ENCODE peak calls at places on chromosomes 5 and 9, in eight cellular contexts. One of them, this sample, is unnamed. For H3K36me3, the result is how much of the 10 kb centered on the place peaks cover.

GRCh38 chr5:83900307-83900706 is 179.7 kb upstream of the HAPLN1 start:
- DNase-seq in NT2/D1: no peak
- DNase-seq in effector memory CD4-positive, alpha-beta T cell: no peak
- DNase-seq in upper lobe of left lung: no peak
- DNase-seq in cardiac muscle cell: peak
- DNase-seq in CD8-positive, alpha-beta memory T cell: no peak
- DNase-seq in hepatocyte: no peak
- DNase-seq in BJ: no peak
- DNase-seq in this sample: no peak

GRCh38 chr5:143106175-143106574 is 297.3 kb downstream of the NR3C1 start:
- DNase-seq in NT2/D1: no peak
- DNase-seq in effector memory CD4-positive, alpha-beta T cell: no peak
- DNase-seq in upper lobe of left lung: peak
- DNase-seq in cardiac muscle cell: peak
- DNase-seq in CD8-positive, alpha-beta memory T cell: no peak
- DNase-seq in hepatocyte: peak
- DNase-seq in BJ: no peak
- DNase-seq in this sample: peak

GRCh38 chr5:89337-90286 is 2.4 kb upstream of the PLEKHG4B start:
- DNase-seq in NT2/D1: no peak
- DNase-seq in effector memory CD4-positive, alpha-beta T cell: no peak
- DNase-seq in upper lobe of left lung: no peak
- DNase-seq in cardiac muscle cell: no peak
- DNase-seq in CD8-positive, alpha-beta memory T cell: no peak
- DNase-seq in hepatocyte: no peak
- DNase-seq in BJ: no peak
- DNase-seq in this sample: no peak

GRCh38 chr5:1764606-1764960 is 35.1 kb downstream of the MRPL36 start:
- DNase-seq in NT2/D1: no peak
- DNase-seq in effector memory CD4-positive, alpha-beta T cell: no peak
- DNase-seq in upper lobe of left lung: peak
- DNase-seq in cardiac muscle cell: no peak
- DNase-seq in CD8-positive, alpha-beta memory T cell: no peak
- DNase-seq in hepatocyte: no peak
- DNase-seq in BJ: no peak
- DNase-seq in this sample: no peak

GRCh38 chr5:132387649-132388117 is 18.2 kb downstream of the SLC22A5 start:
- DNase-seq in NT2/D1: no peak
- DNase-seq in effector memory CD4-positive, alpha-beta T cell: no peak
- DNase-seq in upper lobe of left lung: peak
- DNase-seq in cardiac muscle cell: peak
- DNase-seq in CD8-positive, alpha-beta memory T cell: no peak
- DNase-seq in hepatocyte: peak
- DNase-seq in BJ: peak
- DNase-seq in this sample: no peak

GRCh38 chr9:94443039-94443722 is 111.7 kb upstream of the PCAT7 start:
- DNase-seq in NT2/D1: no peak
- DNase-seq in effector memory CD4-positive, alpha-beta T cell: no peak
- DNase-seq in upper lobe of left lung: no peak
- DNase-seq in cardiac muscle cell: peak
- DNase-seq in CD8-positive, alpha-beta memory T cell: no peak
- DNase-seq in hepatocyte: no peak
- DNase-seq in BJ: no peak
- DNase-seq in this sample: no peak

GRCh38 chr9:110538621-110539020 is 40.9 kb downstream of the SVEP1 start:
- DNase-seq in NT2/D1: no peak
- DNase-seq in effector memory CD4-positive, alpha-beta T cell: no peak
- DNase-seq in upper lobe of left lung: no peak
- DNase-seq in cardiac muscle cell: no peak
- DNase-seq in CD8-positive, alpha-beta memory T cell: no peak
- DNase-seq in hepatocyte: no peak
- DNase-seq in BJ: no peak
- DNase-seq in this sample: no peak

GRCh38 chr5:130109152-130109551 is 204.9 kb downstream of the CHSY3 start:
- DNase-seq in NT2/D1: peak
- DNase-seq in effector memory CD4-positive, alpha-beta T cell: no peak
- DNase-seq in upper lobe of left lung: no peak
- DNase-seq in cardiac muscle cell: peak
- DNase-seq in CD8-positive, alpha-beta memory T cell: no peak
- DNase-seq in hepatocyte: peak
- DNase-seq in BJ: no peak
- DNase-seq in this sample: peak

GRCh38 chr5:138726848-138727247 is 26.4 kb upstream of the CTNNA1 start:
- DNase-seq in NT2/D1: no peak
- DNase-seq in effector memory CD4-positive, alpha-beta T cell: no peak
- DNase-seq in upper lobe of left lung: no peak
- DNase-seq in cardiac muscle cell: no peak
- DNase-seq in CD8-positive, alpha-beta memory T cell: no peak
- DNase-seq in hepatocyte: no peak
- DNase-seq in BJ: no peak
- DNase-seq in this sample: no peak

GRCh38 chr5:125602184-125602583 is 821.0 kb upstream of the GRAMD2B start:
- DNase-seq in NT2/D1: no peak
- DNase-seq in effector memory CD4-positive, alpha-beta T cell: no peak
- DNase-seq in upper lobe of left lung: no peak
- DNase-seq in cardiac muscle cell: no peak
- DNase-seq in CD8-positive, alpha-beta memory T cell: no peak
- DNase-seq in hepatocyte: no peak
- DNase-seq in BJ: no peak
- DNase-seq in this sample: no peak

GRCh38 chr9:2664675-2665065 is 43.1 kb downstream of the VLDLR start:
- DNase-seq in NT2/D1: no peak
- DNase-seq in effector memory CD4-positive, alpha-beta T cell: no peak
- DNase-seq in upper lobe of left lung: no peak
- DNase-seq in cardiac muscle cell: no peak
- DNase-seq in CD8-positive, alpha-beta memory T cell: no peak
- DNase-seq in hepatocyte: no peak
- DNase-seq in BJ: no peak
- DNase-seq in this sample: no peak

GRCh38 chr9:98564714-98565113 is 144.0 kb downstream of the GABBR2 start:
- DNase-seq in NT2/D1: no peak
- DNase-seq in effector memory CD4-positive, alpha-beta T cell: no peak
- DNase-seq in upper lobe of left lung: no peak
- DNase-seq in cardiac muscle cell: no peak
- DNase-seq in CD8-positive, alpha-beta memory T cell: no peak
- DNase-seq in hepatocyte: no peak
- DNase-seq in BJ: no peak
- DNase-seq in this sample: no peak

GRCh38 chr5:1511651-1512540 is 11.9 kb downstream of the LPCAT1 start:
- DNase-seq in NT2/D1: no peak
- DNase-seq in effector memory CD4-positive, alpha-beta T cell: no peak
- DNase-seq in upper lobe of left lung: peak
- DNase-seq in cardiac muscle cell: no peak
- DNase-seq in CD8-positive, alpha-beta memory T cell: no peak
- DNase-seq in hepatocyte: no peak
- DNase-seq in BJ: peak
- DNase-seq in this sample: peak

GRCh38 chr9:116087246-116087645 is 66.3 kb upstream of the PAPPA start:
- DNase-seq in NT2/D1: no peak
- DNase-seq in effector memory CD4-positive, alpha-beta T cell: no peak
- DNase-seq in upper lobe of left lung: peak
- DNase-seq in cardiac muscle cell: peak
- DNase-seq in CD8-positive, alpha-beta memory T cell: no peak
- DNase-seq in hepatocyte: peak
- DNase-seq in BJ: no peak
- DNase-seq in this sample: no peak

GRCh38 chr9:97487107-97487506 is 14.4 kb upstream of the TMOD1 start:
- DNase-seq in NT2/D1: no peak
- DNase-seq in effector memory CD4-positive, alpha-beta T cell: no peak
- DNase-seq in upper lobe of left lung: no peak
- DNase-seq in cardiac muscle cell: no peak
- DNase-seq in CD8-positive, alpha-beta memory T cell: no peak
- DNase-seq in hepatocyte: no peak
- DNase-seq in BJ: no peak
- DNase-seq in this sample: no peak

GRCh38 chr5:177023247-177023703 is 779 bp downstream of the ZNF346 start:
- DNase-seq in NT2/D1: no peak
- DNase-seq in effector memory CD4-positive, alpha-beta T cell: no peak
- DNase-seq in upper lobe of left lung: no peak
- DNase-seq in cardiac muscle cell: peak
- DNase-seq in CD8-positive, alpha-beta memory T cell: peak
- DNase-seq in hepatocyte: peak
- DNase-seq in BJ: no peak
- DNase-seq in this sample: peak

GRCh38 chr5:145244788-145245187 is 590.4 kb downstream of the PRELID2 start:
- DNase-seq in NT2/D1: no peak
- DNase-seq in effector memory CD4-positive, alpha-beta T cell: no peak
- DNase-seq in upper lobe of left lung: no peak
- DNase-seq in cardiac muscle cell: no peak
- DNase-seq in CD8-positive, alpha-beta memory T cell: no peak
- DNase-seq in hepatocyte: no peak
- DNase-seq in BJ: peak
- DNase-seq in this sample: no peak

GRCh38 chr5:90548069-90548593 is 10.5 kb upstream of the ADGRV1 start:
- DNase-seq in NT2/D1: no peak
- DNase-seq in effector memory CD4-positive, alpha-beta T cell: no peak
- DNase-seq in upper lobe of left lung: peak
- DNase-seq in cardiac muscle cell: peak
- DNase-seq in CD8-positive, alpha-beta memory T cell: no peak
- DNase-seq in hepatocyte: peak
- DNase-seq in BJ: no peak
- DNase-seq in this sample: no peak

GRCh38 chr9:32992596-32993238 is 8.7 kb downstream of the APTX start:
- DNase-seq in NT2/D1: no peak
- DNase-seq in effector memory CD4-positive, alpha-beta T cell: no peak
- DNase-seq in upper lobe of left lung: no peak
- DNase-seq in cardiac muscle cell: peak
- DNase-seq in CD8-positive, alpha-beta memory T cell: no peak
- DNase-seq in hepatocyte: no peak
- DNase-seq in BJ: no peak
- DNase-seq in this sample: no peak

GRCh38 chr9:32989651-32990050 is 11.8 kb downstream of the APTX start:
- DNase-seq in NT2/D1: no peak
- DNase-seq in effector memory CD4-positive, alpha-beta T cell: no peak
- DNase-seq in upper lobe of left lung: no peak
- DNase-seq in cardiac muscle cell: no peak
- DNase-seq in CD8-positive, alpha-beta memory T cell: no peak
- DNase-seq in hepatocyte: no peak
- DNase-seq in BJ: no peak
- DNase-seq in this sample: no peak

GRCh38 chr9:32991895-32992595 is 9.4 kb downstream of the APTX start:
- DNase-seq in NT2/D1: no peak
- DNase-seq in effector memory CD4-positive, alpha-beta T cell: no peak
- DNase-seq in upper lobe of left lung: no peak
- DNase-seq in cardiac muscle cell: peak
- DNase-seq in CD8-positive, alpha-beta memory T cell: no peak
- DNase-seq in hepatocyte: no peak
- DNase-seq in BJ: no peak
- DNase-seq in this sample: no peak

GRCh38 chr9:32986971-32987370 is 14.5 kb downstream of the APTX start:
- DNase-seq in NT2/D1: no peak
- DNase-seq in effector memory CD4-positive, alpha-beta T cell: no peak
- DNase-seq in upper lobe of left lung: no peak
- DNase-seq in cardiac muscle cell: no peak
- DNase-seq in CD8-positive, alpha-beta memory T cell: no peak
- DNase-seq in hepatocyte: no peak
- DNase-seq in BJ: no peak
- DNase-seq in this sample: no peak
- H3K36me3 ChIP-seq in NT2/D1: half or more
- H3K36me3 ChIP-seq in effector memory CD4-positive, alpha-beta T cell: under half
- H3K36me3 ChIP-seq in upper lobe of left lung: half or more
- H3K36me3 ChIP-seq in cardiac muscle cell: under half
- H3K36me3 ChIP-seq in CD8-positive, alpha-beta memory T cell: half or more
- H3K36me3 ChIP-seq in hepatocyte: under half
- H3K36me3 ChIP-seq in BJ: under half
- H3K36me3 ChIP-seq in this sample: under half

GRCh38 chr9:127892831-127893230 is 6.6 kb downstream of the ST6GALNAC6 start:
- DNase-seq in NT2/D1: no peak
- DNase-seq in effector memory CD4-positive, alpha-beta T cell: no peak
- DNase-seq in upper lobe of left lung: no peak
- DNase-seq in cardiac muscle cell: no peak
- DNase-seq in CD8-positive, alpha-beta memory T cell: no peak
- DNase-seq in hepatocyte: no peak
- DNase-seq in BJ: no peak
- DNase-seq in this sample: no peak
- H3K36me3 ChIP-seq in NT2/D1: half or more
- H3K36me3 ChIP-seq in effector memory CD4-positive, alpha-beta T cell: half or more
- H3K36me3 ChIP-seq in upper lobe of left lung: half or more
- H3K36me3 ChIP-seq in cardiac muscle cell: under half
- H3K36me3 ChIP-seq in CD8-positive, alpha-beta memory T cell: under half
- H3K36me3 ChIP-seq in hepatocyte: under half
- H3K36me3 ChIP-seq in BJ: half or more
- H3K36me3 ChIP-seq in this sample: half or more

DNA sequence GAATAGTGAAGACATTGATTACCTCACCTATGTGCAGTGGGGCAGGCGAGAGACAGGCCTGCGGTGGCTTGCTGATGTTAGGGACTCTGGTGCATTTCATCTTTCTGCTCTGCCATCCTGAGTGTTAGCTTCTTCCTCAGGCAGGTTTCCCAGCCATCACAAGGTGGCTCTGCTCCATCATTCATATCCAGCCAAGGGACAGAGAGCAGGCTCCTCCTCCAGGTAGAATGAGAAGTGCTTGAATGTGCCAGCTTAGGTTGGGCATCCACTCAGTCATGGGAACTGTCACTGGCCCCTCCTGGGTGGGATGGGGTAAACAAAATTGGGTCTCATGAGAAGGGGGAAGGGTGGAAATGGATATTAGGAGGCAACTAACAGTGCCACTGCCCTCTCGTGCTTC is 24.8 kb downstream of the GPR107 start:
- DNase-seq in NT2/D1: no peak
- DNase-seq in effector memory CD4-positive, alpha-beta T cell: no peak
- DNase-seq in upper lobe of left lung: no peak
- DNase-seq in cardiac muscle cell: no peak
- DNase-seq in CD8-positive, alpha-beta memory T cell: no peak
- DNase-seq in hepatocyte: no peak
- DNase-seq in BJ: no peak
- DNase-seq in this sample: no peak
- H3K36me3 ChIP-seq in NT2/D1: half or more
- H3K36me3 ChIP-seq in effector memory CD4-positive, alpha-beta T cell: under half
- H3K36me3 ChIP-seq in upper lobe of left lung: half or more
- H3K36me3 ChIP-seq in cardiac muscle cell: under half
- H3K36me3 ChIP-seq in CD8-positive, alpha-beta memory T cell: under half
- H3K36me3 ChIP-seq in hepatocyte: under half
- H3K36me3 ChIP-seq in BJ: under half
- H3K36me3 ChIP-seq in this sample: under half

GRCh38 chr5:175484322-175484721 is 6.0 kb downstream of the SFXN1 start:
- DNase-seq in NT2/D1: no peak
- DNase-seq in effector memory CD4-positive, alpha-beta T cell: no peak
- DNase-seq in upper lobe of left lung: no peak
- DNase-seq in cardiac muscle cell: no peak
- DNase-seq in CD8-positive, alpha-beta memory T cell: no peak
- DNase-seq in hepatocyte: no peak
- DNase-seq in BJ: no peak
- DNase-seq in this sample: no peak

GRCh38 chr5:175489693-175490443 is 11.5 kb downstream of the SFXN1 start:
- DNase-seq in NT2/D1: no peak
- DNase-seq in effector memory CD4-positive, alpha-beta T cell: no peak
- DNase-seq in upper lobe of left lung: no peak
- DNase-seq in cardiac muscle cell: no peak
- DNase-seq in CD8-positive, alpha-beta memory T cell: no peak
- DNase-seq in hepatocyte: no peak
- DNase-seq in BJ: no peak
- DNase-seq in this sample: no peak

GRCh38 chr5:175485631-175486030 is 7.3 kb downstream of the SFXN1 start:
- DNase-seq in NT2/D1: no peak
- DNase-seq in effector memory CD4-positive, alpha-beta T cell: no peak
- DNase-seq in upper lobe of left lung: no peak
- DNase-seq in cardiac muscle cell: no peak
- DNase-seq in CD8-positive, alpha-beta memory T cell: no peak
- DNase-seq in hepatocyte: no peak
- DNase-seq in BJ: no peak
- DNase-seq in this sample: no peak

GRCh38 chr5:175484824-175485223 is 6.5 kb downstream of the SFXN1 start:
- DNase-seq in NT2/D1: no peak
- DNase-seq in effector memory CD4-positive, alpha-beta T cell: no peak
- DNase-seq in upper lobe of left lung: no peak
- DNase-seq in cardiac muscle cell: no peak
- DNase-seq in CD8-positive, alpha-beta memory T cell: no peak
- DNase-seq in hepatocyte: no peak
- DNase-seq in BJ: no peak
- DNase-seq in this sample: no peak

GRCh38 chr5:175487514-175488222 is 9.3 kb downstream of the SFXN1 start:
- DNase-seq in NT2/D1: no peak
- DNase-seq in effector memory CD4-positive, alpha-beta T cell: no peak
- DNase-seq in upper lobe of left lung: no peak
- DNase-seq in cardiac muscle cell: no peak
- DNase-seq in CD8-positive, alpha-beta memory T cell: no peak
- DNase-seq in hepatocyte: no peak
- DNase-seq in BJ: no peak
- DNase-seq in this sample: no peak
- H3K36me3 ChIP-seq in NT2/D1: half or more
- H3K36me3 ChIP-seq in effector memory CD4-positive, alpha-beta T cell: under half
- H3K36me3 ChIP-seq in upper lobe of left lung: under half
- H3K36me3 ChIP-seq in cardiac muscle cell: under half
- H3K36me3 ChIP-seq in CD8-positive, alpha-beta memory T cell: under half
- H3K36me3 ChIP-seq in hepatocyte: under half
- H3K36me3 ChIP-seq in BJ: under half
- H3K36me3 ChIP-seq in this sample: under half